ENCODE peak calls at places on chromosomes 13 and 19, in seven cellular contexts. G, B, U, Q, E, N and Z are unnamed samples.

GRCh38 chr13:38350114-38350617 is 515 bp downstream of the UFM1 start:
- DNase-seq in U (peak; percentile 60), B (peak; percentile 23), G (peak; percentile 22), Q (peak; percentile 82), E (peak; percentile 21), N (peak; percentile 37), Z (peak; percentile 23)

GRCh38 chr13:38743499-38743898 is 56.6 kb downstream of the FREM2 start:
- DNase-seq in B (no peak), N (no peak), E (no peak), U (no peak), G (peak; percentile 21), Q (no peak), Z (no peak)

GRCh38 chr13:51729853-51730553 is 74.0 kb downstream of the DHRS12 start:
- DNase-seq in N (no peak), U (peak; percentile 30), E (peak; percentile 57), Q (no peak), G (no peak), B (no peak), Z (no peak)

GRCh38 chr19:13143135-13143534 is 7.0 kb downstream of the STX10 start:
- DNase-seq in Q (no peak), U (no peak), N (no peak), E (no peak), G (no peak), B (no peak), Z (no peak)

GRCh38 chr19:51026554-51026831 is at the start of gene KLK11:
- DNase-seq in N (no peak), U (no peak), Q (no peak), B (no peak), G (no peak), E (no peak), Z (no peak)

GRCh38 chr13:78657699-78658629 is 991 bp downstream of the OBI1 start:
- DNase-seq in G (no peak), U (no peak), E (no peak), Q (no peak), B (no peak), N (no peak), Z (no peak)

GRCh38 chr13:33188093-33188882 is 97.3 kb downstream of the STARD13 start:
- DNase-seq in U (no peak), B (no peak), G (no peak), Q (no peak), N (no peak), E (no peak), Z (no peak)

GRCh38 chr13:63425131-63425530 is 2009.5 kb upstream of the PCDH20 start:
- DNase-seq in G (no peak), N (no peak), B (no peak), U (no peak), Q (no peak), E (no peak), Z (no peak)

GRCh38 chr19:17797397-17798201 is 2.7 kb downstream of the B3GNT3 start:
- DNase-seq in E (no peak), G (no peak), Q (no peak), N (no peak), B (no peak), U (no peak), Z (no peak)

GRCh38 chr19:43684326-43684725 is 14.4 kb upstream of the PLAUR start:
- DNase-seq in E (no peak), G (no peak), N (no peak), Q (no peak), B (no peak), U (no peak), Z (no peak)

GRCh38 chr13:82477436-82477835 is 1404.8 kb downstream of the SLITRK1 start:
- DNase-seq in E (no peak), Q (no peak), U (no peak), N (no peak), B (no peak), G (no peak), Z (no peak)

GRCh38 chr13:27824121-27824520 is 31.8 kb downstream of the GSX1 start:
- DNase-seq in G (no peak), B (no peak), N (no peak), U (no peak), Q (no peak), E (no peak), Z (no peak)

GRCh38 chr19:19170053-19170945 is at the start of gene MEF2B:
- DNase-seq in N (peak; percentile 89), G (peak; percentile 79), U (peak; percentile 84), E (no peak), Q (peak; percentile 74), B (peak; percentile 66), Z (peak; percentile 82)

GRCh38 chr19:280541-281007 is 10.6 kb downstream of the PLPP2 start:
- DNase-seq in Q (no peak), E (no peak), B (no peak), N (no peak), U (no peak), G (no peak), Z (no peak)

GRCh38 chr19:10193666-10194499 is 870 bp downstream of the DNMT1 start:
- DNase-seq in G (no peak), Q (no peak), B (peak; percentile 12), U (peak; percentile 42), E (peak; percentile 4), N (no peak), Z (no peak)

GRCh38 chr19:44647144-44647543 is 3.4 kb downstream of the PVR start:
- DNase-seq in N (no peak), U (no peak), Q (no peak), G (no peak), B (no peak), E (no peak), Z (no peak)

GRCh38 chr13:48476215-48476614 is 56.7 kb downstream of the RCBTB2 start:
- DNase-seq in U (no peak), B (no peak), Q (no peak), G (no peak), N (no peak), E (no peak), Z (no peak)

GRCh38 chr13:53126803-53127202 is 98.2 kb downstream of the OLFM4 start:
- DNase-seq in G (no peak), Q (peak; percentile 34), N (no peak), E (no peak), B (no peak), U (no peak), Z (no peak)

GRCh38 chr19:15248648-15249559 is 16.7 kb upstream of the EPHX3 start:
- DNase-seq in G (no peak), Q (peak; percentile 67), N (no peak), U (no peak), E (peak; percentile 79), B (no peak), Z (no peak)

GRCh38 chr13:110771194-110771593 is 57.7 kb downstream of the ING1 start:
- DNase-seq in Q (no peak), E (no peak), U (peak; percentile 5), B (no peak), N (no peak), G (no peak), Z (no peak)

GRCh38 chr19:19506592-19506991 is 8.8 kb downstream of the TSSK6 start:
- DNase-seq in U (no peak), G (no peak), N (no peak), E (no peak), Q (no peak), B (no peak), Z (no peak)

GRCh38 chr19:43778651-43779050 is 2.1 kb downstream of the KCNN4 start:
- DNase-seq in U (no peak), B (no peak), Q (no peak), E (no peak), G (peak; percentile 88), N (no peak), Z (peak; percentile 94)

GRCh38 chr19:38319421-38320258 is at the start of gene KCNK6:
- DNase-seq in E (no peak), G (no peak), Q (peak; percentile 79), U (peak; percentile 56), N (peak; percentile 39), B (no peak), Z (peak; percentile 64)

GRCh38 chr19:12773571-12773970 is 1.8 kb downstream of the HOOK2 start:
- DNase-seq in E (no peak), B (no peak), G (no peak), N (peak; percentile 66), Q (no peak), U (peak; percentile 49), Z (no peak)

GRCh38 chr13:95494082-95494681 is 58.3 kb upstream of the CLDN10 start:
- DNase-seq in G (peak; percentile 84), U (peak; percentile 57), B (no peak), N (no peak), Q (no peak), E (peak; percentile 37), Z (peak; percentile 2)

GRCh38 chr13:102355251-102355650 is 46.6 kb downstream of the FGF14 start:
- DNase-seq in N (no peak), Q (no peak), B (no peak), U (no peak), G (no peak), E (no peak), Z (no peak)

GRCh38 chr19:6728346-6728745 is 7.9 kb upstream of the C3 start:
- DNase-seq in B (no peak), N (no peak), Q (peak; percentile 66), E (no peak), G (no peak), U (no peak), Z (no peak)

GRCh38 chr13:103140001-103140671 is 73.9 kb upstream of the SLC10A2 start:
- DNase-seq in E (no peak), N (peak; percentile 45), B (no peak), U (no peak), G (no peak), Q (no peak), Z (no peak)

GRCh38 chr13:109509154-109509905 is 277.1 kb downstream of the IRS2 start:
- DNase-seq in U (no peak), Q (no peak), G (no peak), N (no peak), E (no peak), B (no peak), Z (no peak)

GRCh38 chr19:4803736-4804695 is 12.5 kb downstream of the FEM1A start:
- DNase-seq in N (peak; percentile 82), Q (peak; percentile 54), E (no peak), U (peak; percentile 57), G (peak; percentile 72), B (peak; percentile 55), Z (peak; percentile 57)

GRCh38 chr13:38767506-38768265 is 80.8 kb downstream of the FREM2 start:
- DNase-seq in U (no peak), B (no peak), E (no peak), G (no peak), N (no peak), Q (no peak), Z (no peak)

GRCh38 chr19:18349524-18350128 is 9.2 kb downstream of the PGPEP1 start:
- DNase-seq in N (peak; percentile 55), B (no peak), G (peak; percentile 41), Q (peak; percentile 64), U (peak; percentile 30), E (peak; percentile 46), Z (peak; percentile 31)

GRCh38 chr13:60754211-60754610 is 357.2 kb downstream of the TDRD3 start:
- DNase-seq in E (no peak), U (no peak), G (no peak), N (no peak), B (no peak), Q (no peak), Z (no peak)

GRCh38 chr13:109402976-109403375 is 383.4 kb downstream of the IRS2 start:
- DNase-seq in E (no peak), U (no peak), B (no peak), G (no peak), Q (no peak), N (no peak), Z (no peak)

GRCh38 chr19:10936661-10937084 is 8.1 kb downstream of the TIMM29 start:
- DNase-seq in E (no peak), N (peak; percentile 66), U (peak; percentile 69), Q (no peak), B (no peak), G (peak; percentile 76), Z (peak; percentile 73)